ENCODE peak calls at places on chromosome 11, in ten cellular contexts. C is posterior vena cava, M is GM12864, G is fibroblast of pulmonary artery, Z is memory B cell, X is mesenteric fat pad, U is AG09309, S is Right ventricle myocardium inferior, Q is lower lobe of right lung, R is cardiac muscle cell. N is an unnamed sample.
A peak's percentile ranks its signal among the peaks of the same experiment; 100 is the strongest.

GRCh38 chr11:85423331-85423730 is 203.8 kb downstream of the DLG2 start:
- DNase-seq in C (no peak), M (no peak), G (no peak), Z (no peak), X (no peak), U (no peak), S (no peak), Q (no peak), R (no peak), N (no peak)

GRCh38 chr11:109849946-109850345 is 243.2 kb upstream of the ZC3H12C start:
- DNase-seq in C (no peak), M (no peak), G (no peak), Z (no peak), X (no peak), U (no peak), S (no peak), Q (no peak), R (no peak), N (no peak)

GRCh38 chr11:11243790-11244469 is 109.1 kb downstream of the CSNK2A3 start:
- DNase-seq in C (peak; percentile 88), M (no peak), G (peak; percentile 6), Z (peak; percentile 56), X (no peak), U (no peak), S (peak; percentile 73), Q (no peak), R (peak; percentile 32), N (no peak)

GRCh38 chr11:80307676-80308075 is 866.8 kb upstream of the TENM4 start:
- DNase-seq in C (no peak), M (no peak), G (no peak), Z (no peak), X (no peak), U (no peak), S (no peak), Q (no peak), R (no peak), N (no peak)

GRCh38 chr11:15197696-15198095 is 83.0 kb downstream of the INSC start:
- DNase-seq in C (no peak), M (no peak), G (no peak), Z (no peak), X (no peak), U (no peak), S (no peak), Q (no peak), R (no peak), N (no peak)

GRCh38 chr11:116144387-116144958 is 628.3 kb downstream of the BUD13 start:
- DNase-seq in C (no peak), M (no peak), G (no peak), Z (no peak), X (no peak), U (no peak), S (no peak), Q (no peak), R (no peak), N (no peak)

GRCh38 chr11:102007567-102008437 is 39.4 kb upstream of the CFAP300 start:
- DNase-seq in C (no peak), M (no peak), G (peak; percentile 68), Z (peak; percentile 39), X (no peak), U (peak; percentile 18), S (no peak), Q (no peak), R (peak; percentile 65), N (no peak)

GRCh38 chr11:112834277-112834755 is 126.9 kb upstream of the NCAM1 start:
- DNase-seq in C (no peak), M (no peak), G (no peak), Z (no peak), X (no peak), U (no peak), S (peak; percentile 79), Q (no peak), R (peak; percentile 66), N (no peak)

GRCh38 chr11:47560431-47560830 is 5.0 kb upstream of the PTPMT1 start:
- DNase-seq in C (no peak), M (no peak), G (no peak), Z (no peak), X (no peak), U (no peak), S (no peak), Q (no peak), R (no peak), N (no peak)

GRCh38 chr11:112694813-112695212 is 266.4 kb upstream of the NCAM1 start:
- DNase-seq in C (no peak), M (no peak), G (peak; percentile 6), Z (no peak), X (no peak), U (no peak), S (peak; percentile 26), Q (no peak), R (no peak), N (no peak)